ENCODE peak calls at places on chromosome 18, in six cellular contexts. B, X, K, G, C and D are unnamed samples.

GRCh38 chr18:52484977-52485376 is 145.0 kb downstream of the DCC start:
- DNase-seq in B (no peak), X (no peak), K (no peak), G (no peak), C (no peak), D (no peak)

GRCh38 chr18:42909095-42909494 is 206.4 kb downstream of the RIT2 start:
- DNase-seq in B (no peak), X (no peak), K (no peak), G (no peak), C (no peak), D (no peak)

GRCh38 chr18:48904086-48904485 is 46.7 kb downstream of the SMAD7 start:
- DNase-seq in B (no peak), X (no peak), K (no peak), G (no peak), C (no peak), D (no peak)

GRCh38 chr18:25093131-25093530 is 258.8 kb downstream of the ZNF521 start:
- DNase-seq in B (no peak), X (no peak), K (no peak), G (no peak), C (no peak), D (no peak)

GRCh38 chr18:35278969-35279368 is 11.1 kb downstream of the ZSCAN30 start:
- DNase-seq in B (no peak), X (no peak), K (no peak), G (no peak), C (no peak), D (no peak)

GRCh38 chr18:56226025-56226424 is 412.4 kb downstream of the TXNL1 start:
- DNase-seq in B (no peak), X (no peak), K (no peak), G (no peak), C (no peak), D (no peak)

GRCh38 chr18:596288-596881 is 403 bp upstream of the CLUL1 start:
- DNase-seq in B (peak), X (peak), K (peak), G (peak), C (no peak), D (peak)

GRCh38 chr18:12287131-12287681 is 20.8 kb upstream of the TUBB6 start:
- DNase-seq in B (no peak), X (no peak), K (no peak), G (no peak), C (no peak), D (no peak)

GRCh38 chr18:57813245-57813644 is 10.1 kb upstream of the ATP8B1 start:
- DNase-seq in B (peak), X (no peak), K (no peak), G (no peak), C (no peak), D (no peak)

GRCh38 chr18:35695803-35696202 is 114.3 kb downstream of the GALNT1 start:
- DNase-seq in B (no peak), X (no peak), K (no peak), G (no peak), C (no peak), D (no peak)

GRCh38 chr18:76232813-76233212 is 262.2 kb downstream of the ZNF516 start:
- DNase-seq in B (no peak), X (no peak), K (no peak), G (no peak), C (no peak), D (no peak)

GRCh38 chr18:58838165-58838860 is 26.4 kb upstream of the ZNF532 start:
- DNase-seq in B (peak), X (no peak), K (no peak), G (no peak), C (no peak), D (no peak)

GRCh38 chr18:45645610-45646009 is 30.3 kb downstream of the SLC14A2 start:
- DNase-seq in B (no peak), X (no peak), K (no peak), G (no peak), C (no peak), D (no peak)

GRCh38 chr18:48545690-48546365 is 7.0 kb downstream of the CTIF start:
- DNase-seq in B (no peak), X (no peak), K (no peak), G (peak), C (no peak), D (no peak)

GRCh38 chr18:5370332-5370731 is 74.8 kb upstream of the ZBTB14 start:
- DNase-seq in B (peak), X (no peak), K (no peak), G (no peak), C (no peak), D (no peak)

GRCh38 chr18:37335337-37335736 is 230.3 kb downstream of the CELF4 start:
- DNase-seq in B (no peak), X (no peak), K (no peak), G (peak), C (no peak), D (no peak)

GRCh38 chr18:41371718-41372117 is 583.3 kb upstream of the PIK3C3 start:
- DNase-seq in B (no peak), X (no peak), K (no peak), G (no peak), C (no peak), D (no peak)

GRCh38 chr18:13226533-13227144 is 8.1 kb downstream of the LDLRAD4 start:
- DNase-seq in B (no peak), X (no peak), K (no peak), G (no peak), C (no peak), D (no peak)

GRCh38 chr18:61842146-61842545 is 50.7 kb downstream of the RNF152 start:
- DNase-seq in B (no peak), X (no peak), K (no peak), G (no peak), C (peak), D (no peak)

GRCh38 chr18:13700153-13700552 is 26.2 kb downstream of the FAM210A start:
- DNase-seq in B (no peak), X (no peak), K (no peak), G (no peak), C (no peak), D (no peak)

GRCh38 chr18:37754141-37754540 is 188.5 kb upstream of the CELF4 start:
- DNase-seq in B (no peak), X (no peak), K (no peak), G (no peak), C (no peak), D (no peak)

GRCh38 chr18:63097198-63097597 is 222.4 kb downstream of the BCL2 start:
- DNase-seq in B (no peak), X (no peak), K (no peak), G (no peak), C (no peak), D (no peak)

GRCh38 chr18:33355756-33356155 is 84.8 kb downstream of the CCDC178 start:
- DNase-seq in B (no peak), X (no peak), K (no peak), G (no peak), C (no peak), D (no peak)

GRCh38 chr18:52426041-52426440 is 86.0 kb downstream of the DCC start:
- DNase-seq in B (no peak), X (no peak), K (no peak), G (no peak), C (no peak), D (no peak)

GRCh38 chr18:63286926-63287325 is 32.6 kb downstream of the BCL2 start:
- DNase-seq in B (no peak), X (no peak), K (no peak), G (no peak), C (no peak), D (no peak)

GRCh38 chr18:55633032-55633431 is 45.0 kb upstream of the TCF4 start:
- DNase-seq in B (no peak), X (no peak), K (no peak), G (no peak), C (no peak), D (no peak)

GRCh38 chr18:66046025-66046602 is 295.3 kb downstream of the CDH7 start:
- DNase-seq in B (no peak), X (no peak), K (no peak), G (no peak), C (no peak), D (no peak)

GRCh38 chr18:33375829-33376228 is 64.7 kb downstream of the CCDC178 start:
- DNase-seq in B (no peak), X (no peak), K (no peak), G (no peak), C (no peak), D (no peak)

GRCh38 chr18:36341944-36342343 is 44.4 kb downstream of the FHOD3 start:
- DNase-seq in B (no peak), X (no peak), K (no peak), G (no peak), C (no peak), D (no peak)

GRCh38 chr18:54357660-54358494 is at the start of the genes C18orf54 and STARD6:
- DNase-seq in B (peak), X (peak), K (peak), G (peak), C (peak), D (peak)

GRCh38 chr18:47709556-47709955 is 220.9 kb downstream of the SMAD2 start:
- DNase-seq in B (no peak), X (no peak), K (no peak), G (no peak), C (no peak), D (no peak)

GRCh38 chr18:26003391-26003790 is 87.0 kb downstream of the SS18 start:
- DNase-seq in B (no peak), X (no peak), K (no peak), G (no peak), C (no peak), D (no peak)

GRCh38 chr18:56382541-56382940 is 255.9 kb downstream of the TXNL1 start:
- DNase-seq in B (no peak), X (no peak), K (no peak), G (no peak), C (no peak), D (no peak)

GRCh38 chr18:67265464-67266245 is 250.9 kb downstream of the DSEL start:
- DNase-seq in B (no peak), X (no peak), K (no peak), G (no peak), C (no peak), D (no peak)

GRCh38 chr18:43034683-43035500 is 80.6 kb downstream of the RIT2 start:
- DNase-seq in B (no peak), X (no peak), K (peak), G (no peak), C (no peak), D (no peak)

GRCh38 chr18:9751371-9752031 is 43.4 kb downstream of the RAB31 start:
- DNase-seq in B (no peak), X (no peak), K (no peak), G (no peak), C (no peak), D (no peak)

GRCh38 chr18:45775241-45775676 is 50.2 kb upstream of the SIGLEC15 start:
- DNase-seq in B (no peak), X (peak), K (no peak), G (peak), C (no peak), D (peak)

GRCh38 chr18:55794288-55795052 is 206.5 kb upstream of the TCF4 start:
- DNase-seq in B (no peak), X (no peak), K (no peak), G (no peak), C (no peak), D (no peak)

DNA sequence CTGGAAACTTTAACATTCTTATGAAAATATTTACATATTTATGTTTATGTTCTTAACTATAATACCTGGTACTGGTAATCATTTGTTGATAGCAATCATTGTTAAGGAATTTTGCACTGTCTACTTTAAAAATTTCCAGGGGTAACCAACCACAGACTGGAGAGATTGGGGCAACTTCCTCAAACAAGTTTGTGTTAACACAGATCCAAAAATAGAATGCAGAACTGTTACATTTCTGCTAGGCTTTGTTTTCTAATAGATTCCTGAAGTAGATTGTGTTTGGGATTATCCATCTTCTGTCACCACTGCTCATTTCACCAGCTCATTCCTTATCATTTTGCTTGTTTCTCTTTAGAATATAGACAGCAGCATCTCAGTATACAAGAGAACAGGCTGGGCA is 23.7 kb downstream of the RNF125 start:
- DNase-seq in B (no peak), X (no peak), K (no peak), G (no peak), C (no peak), D (no peak)
- TF ChIP-seq TAF1 in B (no peak), X (no peak), K (no peak), G (no peak), C (no peak), D (no peak)

DNA sequence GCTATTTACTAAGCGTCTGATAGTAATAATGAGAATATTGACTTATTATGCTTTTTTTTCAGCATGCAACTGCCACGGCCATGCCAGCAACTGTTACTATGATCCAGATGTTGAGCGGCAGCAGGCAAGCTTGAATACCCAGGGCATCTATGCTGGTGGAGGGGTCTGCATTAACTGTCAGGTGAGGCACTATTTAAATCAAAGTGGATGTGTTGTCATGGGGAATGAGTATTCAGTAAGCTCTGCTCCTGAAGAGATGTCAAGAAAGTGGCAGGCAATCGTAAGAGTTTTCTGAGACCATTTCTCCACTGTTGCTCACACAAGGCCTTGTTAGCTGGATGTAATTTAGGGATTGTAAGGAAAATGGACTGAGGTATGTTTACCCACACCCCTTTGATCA is 74.1 kb downstream of the LAMA3 start:
- DNase-seq in B (no peak), X (no peak), K (no peak), G (no peak), C (no peak), D (no peak)
- TF ChIP-seq POLR2A in B (no peak), X (no peak), K (no peak), G (no peak), C (no peak), D (no peak)

GRCh38 chr18:72329533-72329932 is 214.6 kb downstream of the CBLN2 start:
- DNase-seq in B (no peak), X (no peak), K (no peak), G (no peak), C (no peak), D (no peak)
- TF ChIP-seq TAF1 in B (no peak), X (no peak), K (no peak), G (no peak), C (no peak), D (no peak)

DNA sequence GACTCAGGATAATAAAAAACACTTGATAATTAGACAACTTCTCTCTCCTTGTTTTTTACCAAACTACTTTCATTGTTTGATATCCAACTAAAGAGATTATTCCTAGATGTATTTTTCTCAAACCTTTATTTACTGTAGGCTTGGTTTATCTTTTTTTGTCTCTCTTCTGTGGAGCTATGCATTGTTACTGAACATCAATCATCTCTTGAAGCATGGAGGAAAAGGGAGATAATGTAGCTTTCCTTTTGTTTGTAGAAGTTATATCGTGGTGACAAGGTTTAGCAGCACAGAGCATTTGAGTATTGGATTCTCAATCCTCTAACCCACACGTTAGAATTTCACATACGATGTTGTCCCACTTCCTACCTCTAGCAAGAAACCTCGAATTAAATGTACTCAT is 41.7 kb downstream of the SMCHD1 start:
- DNase-seq in B (no peak), X (no peak), K (no peak), G (no peak), C (no peak), D (no peak)
- TF ChIP-seq POLR2A in B (no peak), X (no peak), K (no peak), G (no peak), C (no peak), D (no peak)

GRCh38 chr18:79544386-79544963 is 135.1 kb upstream of the CTDP1 start:
- DNase-seq in B (no peak), X (no peak), K (no peak), G (no peak), C (no peak), D (no peak)
- TF ChIP-seq TAF1 in B (no peak), X (no peak), K (no peak), G (no peak), C (no peak), D (no peak)